ENCODE peak calls at places on chromosomes 4 and X, in ten cellular contexts. F, K, G, D, J, M, T, B, P and Y are unnamed samples. For H3K4me1, the result is how much of the 10 kb centered on the place peaks cover.

GRCh38 chrX:143664302-143664701 is 28.4 kb upstream of the SLITRK4 start:
- DNase-seq in F (no peak), K (no peak), G (no peak), D (peak), J (peak), M (no peak), T (peak), B (no peak), P (peak), Y (no peak)

GRCh38 chr4:36285784-36286480 is 4.5 kb downstream of the DTHD1 start:
- DNase-seq in F (no peak), K (peak), G (no peak), D (no peak), J (no peak), M (no peak), T (no peak), B (no peak), P (no peak), Y (no peak)

GRCh38 chrX:65035451-65035779 is 59.2 kb upstream of the ZC4H2 start:
- DNase-seq in F (no peak), K (no peak), G (peak), D (no peak), J (peak), M (no peak), T (peak), B (peak), P (no peak), Y (no peak)

GRCh38 chrX:130094712-130095111 is 15.6 kb downstream of the ELF4 start:
- DNase-seq in F (no peak), K (no peak), G (no peak), D (no peak), J (no peak), M (no peak), T (no peak), B (peak), P (no peak), Y (no peak)

GRCh38 chr4:121380448-121381147 is at the start of gene QRFPR:
- DNase-seq in F (peak), K (no peak), G (peak), D (no peak), J (peak), M (no peak), T (peak), B (peak), P (peak), Y (peak)

GRCh38 chr4:60913646-60914045 is 286.5 kb upstream of the ADGRL3 start:
- DNase-seq in F (no peak), K (no peak), G (no peak), D (no peak), J (no peak), M (no peak), T (no peak), B (no peak), P (peak), Y (no peak)

GRCh38 chrX:152674135-152674534 is 24.5 kb upstream of the MAGEA3 start:
- DNase-seq in F (no peak), K (no peak), G (no peak), D (no peak), J (no peak), M (no peak), T (no peak), B (no peak), P (no peak), Y (no peak)

GRCh38 chr4:157076578-157076947 is 613 bp downstream of the GLRB start:
- DNase-seq in F (no peak), K (no peak), G (peak), D (no peak), J (no peak), M (no peak), T (no peak), B (no peak), P (no peak), Y (no peak)

GRCh38 chr4:156560701-156561100 is 410.9 kb downstream of the PDGFC start:
- DNase-seq in F (no peak), K (no peak), G (no peak), D (no peak), J (no peak), M (no peak), T (peak), B (no peak), P (peak), Y (no peak)

GRCh38 chrX:136620780-136621179 is 27.2 kb upstream of the CD40LG start:
- DNase-seq in F (no peak), K (no peak), G (no peak), D (no peak), J (no peak), M (no peak), T (no peak), B (no peak), P (no peak), Y (no peak)

GRCh38 chrX:109186939-109187338 is 294.9 kb downstream of the GUCY2F start:
- DNase-seq in F (no peak), K (no peak), G (no peak), D (no peak), J (no peak), M (no peak), T (no peak), B (no peak), P (no peak), Y (no peak)

GRCh38 chr4:63296773-63297172 is 1112.5 kb downstream of the TECRL start:
- DNase-seq in F (peak), K (no peak), G (no peak), D (no peak), J (no peak), M (no peak), T (no peak), B (no peak), P (no peak), Y (no peak)

GRCh38 chrX:86295293-86295692 is 147.0 kb downstream of the DACH2 start:
- DNase-seq in F (no peak), K (no peak), G (no peak), D (no peak), J (no peak), M (no peak), T (no peak), B (no peak), P (no peak), Y (no peak)

GRCh38 chrX:103407776-103408175 is 31.4 kb downstream of the BEX3 start:
- DNase-seq in F (no peak), K (no peak), G (no peak), D (no peak), J (no peak), M (no peak), T (no peak), B (no peak), P (no peak), Y (no peak)

GRCh38 chr4:110364911-110365520 is 110.9 kb upstream of the ENPEP start:
- DNase-seq in F (no peak), K (no peak), G (no peak), D (no peak), J (peak), M (no peak), T (no peak), B (no peak), P (peak), Y (peak)

GRCh38 chrX:154419688-154420401 is 8.5 kb downstream of the TAFAZZIN start:
- DNase-seq in F (no peak), K (no peak), G (no peak), D (no peak), J (no peak), M (no peak), T (no peak), B (no peak), P (no peak), Y (peak)

GRCh38 chr4:71025654-71026053 is 32.2 kb downstream of the DCK start:
- DNase-seq in F (no peak), K (no peak), G (no peak), D (no peak), J (no peak), M (no peak), T (no peak), B (no peak), P (peak), Y (no peak)

GRCh38 chr4:93448691-93449293 is 379.8 kb upstream of the ATOH1 start:
- DNase-seq in F (no peak), K (no peak), G (no peak), D (no peak), J (no peak), M (no peak), T (no peak), B (no peak), P (no peak), Y (no peak)

GRCh38 chr4:83387922-83388676 is 53.5 kb upstream of the HPSE start:
- DNase-seq in F (no peak), K (no peak), G (no peak), D (peak), J (peak), M (no peak), T (peak), B (no peak), P (no peak), Y (no peak)

GRCh38 chr4:56240554-56241190 is 146.6 kb downstream of the AASDH start:
- DNase-seq in F (no peak), K (no peak), G (no peak), D (no peak), J (peak), M (no peak), T (no peak), B (no peak), P (peak), Y (no peak)

GRCh38 chrX:150730719-150731118 is 37.5 kb downstream of the MTMR1 start:
- DNase-seq in F (no peak), K (no peak), G (no peak), D (no peak), J (no peak), M (no peak), T (peak), B (no peak), P (no peak), Y (no peak)

GRCh38 chr4:167622481-167623240 is 388.4 kb upstream of the SPOCK3 start:
- DNase-seq in F (peak), K (peak), G (peak), D (peak), J (peak), M (no peak), T (peak), B (peak), P (peak), Y (no peak)

GRCh38 chrX:23398570-23398969 is 63.9 kb downstream of the PTCHD1 start:
- DNase-seq in F (no peak), K (no peak), G (no peak), D (no peak), J (no peak), M (no peak), T (no peak), B (no peak), P (no peak), Y (no peak)

GRCh38 chrX:153989971-153990655 is 17.6 kb downstream of the TMEM187 start:
- DNase-seq in F (no peak), K (no peak), G (no peak), D (no peak), J (no peak), M (no peak), T (no peak), B (no peak), P (no peak), Y (no peak)

GRCh38 chrX:31245714-31246113 is 173.9 kb upstream of the FTHL17 start:
- DNase-seq in F (no peak), K (no peak), G (no peak), D (no peak), J (no peak), M (no peak), T (no peak), B (no peak), P (no peak), Y (no peak)

GRCh38 chr4:176335421-176335820 is 15.7 kb downstream of the SPCS3 start:
- DNase-seq in F (no peak), K (no peak), G (no peak), D (no peak), J (peak), M (no peak), T (peak), B (no peak), P (no peak), Y (no peak)

GRCh38 chr4:70627620-70628019 is 924 bp upstream of the ENAM start:
- DNase-seq in F (no peak), K (no peak), G (no peak), D (no peak), J (no peak), M (no peak), T (no peak), B (no peak), P (no peak), Y (no peak)

GRCh38 chr4:116561717-116562116 is 523.7 kb downstream of the TRAM1L1 start:
- DNase-seq in F (no peak), K (no peak), G (no peak), D (no peak), J (no peak), M (no peak), T (no peak), B (no peak), P (no peak), Y (no peak)

GRCh38 chr4:34094114-34094513 is 2150.2 kb downstream of the ARAP2 start:
- DNase-seq in F (no peak), K (no peak), G (no peak), D (no peak), J (no peak), M (no peak), T (no peak), B (no peak), P (no peak), Y (no peak)

DNA sequence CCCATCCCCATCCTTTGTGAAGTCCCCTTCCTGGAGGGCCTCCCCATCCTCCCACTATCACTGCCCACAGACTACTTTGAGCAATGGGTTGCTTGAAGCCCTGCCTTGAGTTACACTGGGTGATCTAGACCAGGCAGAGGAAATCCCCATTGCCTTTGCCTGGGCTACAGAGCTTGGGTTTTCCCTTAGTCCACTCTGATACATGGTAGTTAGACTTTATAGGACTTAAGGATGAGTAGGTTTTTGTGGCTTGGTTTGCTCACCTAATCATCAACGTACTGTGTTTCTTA is 56.6 kb downstream of the TMEM131L start:
- DNase-seq in F (no peak), K (no peak), G (no peak), D (no peak), J (no peak), M (no peak), T (no peak), B (no peak), P (no peak), Y (no peak)
- H3K4me1 ChIP-seq in F (under half), K (half or more), G (under half), D (half or more), J (under half), M (half or more), T (under half), B (half or more), P (under half), Y (under half)

DNA sequence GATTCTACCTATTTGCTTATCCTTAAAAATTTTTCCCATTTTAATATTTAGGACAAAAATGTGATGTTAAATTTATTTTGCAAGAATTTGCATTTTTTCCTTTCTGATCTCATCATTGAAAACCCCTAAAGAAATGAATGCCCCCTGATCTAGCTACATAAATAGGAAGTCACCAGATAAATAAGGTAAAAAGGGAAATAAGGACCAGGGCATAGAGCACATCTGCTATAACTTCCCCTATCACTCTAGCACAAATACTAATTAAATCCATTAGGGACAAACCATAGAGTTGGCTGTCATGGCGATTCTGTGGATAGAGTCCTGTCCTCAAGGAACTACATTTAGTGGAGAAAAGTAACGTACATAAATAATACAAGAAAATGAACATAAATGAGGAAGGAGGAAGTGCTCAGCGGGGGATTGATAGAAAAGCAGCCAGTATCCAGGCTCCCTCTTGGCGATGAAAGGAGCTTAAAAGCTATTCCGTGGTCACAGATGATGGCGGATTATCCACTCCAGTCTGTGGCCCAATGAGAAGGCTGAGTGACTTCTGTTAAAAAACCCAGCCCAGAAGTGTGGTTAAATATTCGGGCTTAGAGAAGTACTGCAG is 76.9 kb upstream of the RPL34 start:
- DNase-seq in F (no peak), K (no peak), G (no peak), D (no peak), J (no peak), M (no peak), T (no peak), B (no peak), P (no peak), Y (no peak)
- H3K4me3 ChIP-seq in F (no peak), K (no peak), G (no peak), D (no peak), J (no peak), M (no peak), T (no peak), B (no peak), P (no peak), Y (no peak)

GRCh38 chr4:40586729-40587128 is 42.9 kb downstream of the RBM47 start:
- DNase-seq in F (no peak), K (no peak), G (no peak), D (no peak), J (no peak), M (no peak), T (no peak), B (no peak), P (no peak), Y (peak)
- H3K4me1 ChIP-seq in F (under half), K (under half), G (under half), D (under half), J (under half), M (under half), T (under half), B (under half), P (under half), Y (under half)

GRCh38 chr4:112562254-112562653 is 46.3 kb upstream of the NEUROG2 start:
- DNase-seq in F (no peak), K (no peak), G (no peak), D (no peak), J (no peak), M (no peak), T (no peak), B (no peak), P (no peak), Y (no peak)
- H3K4me3 ChIP-seq in F (no peak), K (no peak), G (no peak), D (no peak), J (no peak), M (no peak), T (no peak), B (no peak), P (no peak), Y (no peak)

DNA sequence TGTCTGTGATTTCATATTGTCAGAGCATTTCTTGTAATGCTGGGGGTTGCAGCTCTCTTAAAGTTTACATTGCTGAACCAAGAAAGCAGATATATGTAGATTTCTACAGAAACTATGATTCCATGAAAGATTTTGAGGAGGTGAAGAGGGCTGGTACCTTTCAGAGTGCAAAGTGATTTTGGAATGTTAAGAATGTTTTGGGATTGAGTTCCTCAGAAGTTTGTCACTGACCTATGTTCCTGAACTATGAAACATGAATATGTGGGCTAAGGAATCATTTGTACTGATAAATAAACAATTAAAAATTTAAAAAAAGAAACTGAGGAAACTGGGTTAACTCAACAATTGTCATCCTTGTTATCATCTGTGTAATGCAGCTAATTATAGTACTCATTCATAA is 12.3 kb upstream of the CHIC2 start:
- DNase-seq in F (no peak), K (no peak), G (no peak), D (no peak), J (no peak), M (no peak), T (peak), B (no peak), P (no peak), Y (no peak)
- H3K4me1 ChIP-seq in F (under half), K (under half), G (under half), D (under half), J (under half), M (under half), T (half or more), B (under half), P (under half), Y (under half)

DNA sequence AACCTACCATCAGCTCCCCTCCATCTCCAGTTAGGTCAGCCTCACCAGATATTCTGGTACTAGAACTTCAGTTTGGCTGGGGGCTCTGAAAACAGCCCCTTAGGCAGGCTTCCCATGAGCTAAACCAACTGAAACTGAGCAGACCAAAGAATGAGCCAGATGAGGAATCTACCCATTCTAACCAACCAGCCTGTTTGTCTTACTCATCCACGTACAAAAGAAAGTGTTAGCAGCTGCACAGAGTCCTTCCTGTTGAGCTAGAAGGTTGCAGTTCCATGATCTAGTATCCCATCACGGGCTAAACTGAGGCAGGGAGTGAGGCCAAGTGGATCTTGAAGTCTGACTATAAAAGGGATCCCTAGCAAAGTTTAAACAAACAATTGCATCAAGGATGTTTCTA is 17.5 kb downstream of the MAGEA9B start:
- DNase-seq in F (no peak), K (no peak), G (no peak), D (peak), J (no peak), M (no peak), T (no peak), B (no peak), P (peak), Y (no peak)
- H3K4me3 ChIP-seq in F (no peak), K (no peak), G (no peak), D (no peak), J (no peak), M (no peak), T (no peak), B (no peak), P (no peak), Y (no peak)